ENCODE peak calls at places on chromosomes 7 and 10, in nine cellular contexts. K is activated naive CD4-positive, alpha-beta T cell; H is stimulated activated CD8-positive, alpha-beta memory T cell treated with anti-CD3 and anti-CD28 coated beads, Interleukin-4, amount 100 ng/mL, for 1 hour; V is dorsolateral prefrontal cortex; Q is HCT116; X is Peyer's patch; T is stimulated activated CD4-positive, alpha-beta T cell treated with anti-CD3 and anti-CD28 coated beads, Interleukin-4, amount 100 ng/mL, for 4 hours; D is GM18507; N is LHCN-M2. Y is an unnamed sample.

GRCh38 chr10:11611248-11612003 is at the start of gene USP6NL:
- DNase-seq in K (peak; percentile 55), H (peak; percentile 25), V (peak; percentile 77), Q (peak; percentile 41), X (peak; percentile 71), T (peak; percentile 71), D (no peak), N (peak; percentile 66), Y (peak; percentile 60)

GRCh38 chr10:44993922-44994751 is 6.6 kb upstream of the ZNF22 start:
- DNase-seq in K (no peak), H (no peak), V (no peak), Q (no peak), X (no peak), T (no peak), D (no peak), N (no peak), Y (no peak)

GRCh38 chr10:30365278-30365677 is 16.2 kb upstream of the MTPAP start:
- DNase-seq in K (no peak), H (no peak), V (no peak), Q (peak; percentile 40), X (no peak), T (no peak), D (no peak), N (no peak), Y (no peak)

GRCh38 chr10:130491011-130491697 is 355.0 kb downstream of the GLRX3 start:
- DNase-seq in K (no peak), H (no peak), V (no peak), Q (no peak), X (no peak), T (no peak), D (no peak), N (no peak), Y (no peak)

GRCh38 chr7:102450242-102450641 is 14.4 kb downstream of the ALKBH4 start:
- DNase-seq in K (peak; percentile 40), H (no peak), V (peak; percentile 49), Q (no peak), X (peak; percentile 64), T (peak; percentile 45), D (no peak), N (peak; percentile 13), Y (peak; percentile 24)

GRCh38 chr7:118151671-118152070 is 32.3 kb upstream of the LSM8 start:
- DNase-seq in K (no peak), H (no peak), V (no peak), Q (no peak), X (no peak), T (no peak), D (no peak), N (no peak), Y (no peak)

GRCh38 chr7:122802211-122802833 is 83.9 kb downstream of the CADPS2 start:
- DNase-seq in K (no peak), H (no peak), V (no peak), Q (no peak), X (no peak), T (no peak), D (no peak), N (no peak), Y (no peak)

GRCh38 chr7:112282476-112283188 is 76.1 kb downstream of the ZNF277 start:
- DNase-seq in K (no peak), H (no peak), V (no peak), Q (no peak), X (no peak), T (no peak), D (no peak), N (no peak), Y (no peak)

GRCh38 chr10:93751832-93752231 is 5.9 kb upstream of the LGI1 start:
- DNase-seq in K (no peak), H (no peak), V (peak; percentile 36), Q (peak; percentile 34), X (no peak), T (no peak), D (no peak), N (peak; percentile 24), Y (peak; percentile 9)

GRCh38 chr7:73932364-73932763 is 71.4 kb downstream of the TMEM270 start:
- DNase-seq in K (no peak), H (no peak), V (no peak), Q (no peak), X (no peak), T (no peak), D (no peak), N (no peak), Y (no peak)

GRCh38 chr7:69412331-69413146 is 185.7 kb upstream of the AUTS2 start:
- DNase-seq in K (no peak), H (no peak), V (peak; percentile 12), Q (no peak), X (no peak), T (no peak), D (no peak), N (no peak), Y (no peak)

GRCh38 chr7:74134117-74134539 is 40.0 kb upstream of the EIF4H start:
- DNase-seq in K (no peak), H (no peak), V (no peak), Q (no peak), X (no peak), T (no peak), D (no peak), N (no peak), Y (no peak)

GRCh38 chr10:22742678-22743077 is 28.3 kb upstream of the PIP4K2A start:
- DNase-seq in K (no peak), H (no peak), V (no peak), Q (no peak), X (no peak), T (no peak), D (no peak), N (no peak), Y (no peak)

GRCh38 chr7:39702133-39702532 is 78.8 kb downstream of the RALA start:
- DNase-seq in K (no peak), H (no peak), V (no peak), Q (no peak), X (no peak), T (no peak), D (no peak), N (no peak), Y (no peak)

GRCh38 chr7:81761821-81762220 is 8.0 kb downstream of the HGF start:
- DNase-seq in K (no peak), H (no peak), V (no peak), Q (no peak), X (no peak), T (no peak), D (no peak), N (no peak), Y (no peak)

GRCh38 chr7:27863866-27864265 is 123.9 kb downstream of the TAX1BP1 start:
- DNase-seq in K (no peak), H (no peak), V (no peak), Q (no peak), X (no peak), T (no peak), D (no peak), N (no peak), Y (no peak)

GRCh38 chr10:52578871-52579405 is 193.6 kb downstream of the MBL2 start:
- DNase-seq in K (no peak), H (no peak), V (no peak), Q (no peak), X (no peak), T (no peak), D (no peak), N (peak; percentile 35), Y (no peak)

GRCh38 chr10:12351447-12351846 is 2.1 kb downstream of the CAMK1D start:
- DNase-seq in K (no peak), H (no peak), V (no peak), Q (no peak), X (peak; percentile 33), T (no peak), D (no peak), N (no peak), Y (no peak)

GRCh38 chr10:121927361-121927840 is 430 bp downstream of the ATE1 start:
- DNase-seq in K (no peak), H (peak; percentile 1), V (peak; percentile 54), Q (peak; percentile 31), X (peak; percentile 38), T (peak; percentile 34), D (peak; percentile 18), N (peak; percentile 49), Y (no peak)

GRCh38 chr10:80163741-80164341 is 31.3 kb downstream of the PLAC9 start:
- DNase-seq in K (no peak), H (no peak), V (no peak), Q (no peak), X (no peak), T (no peak), D (no peak), N (peak; percentile 90), Y (no peak)

GRCh38 chr7:116582164-116582732 is 57.4 kb downstream of the CAV1 start:
- DNase-seq in K (no peak), H (no peak), V (no peak), Q (no peak), X (no peak), T (no peak), D (no peak), N (peak; percentile 96), Y (no peak)

GRCh38 chr7:16543456-16543855 is 16.8 kb downstream of the LRRC72 start:
- DNase-seq in K (no peak), H (no peak), V (no peak), Q (no peak), X (no peak), T (no peak), D (no peak), N (no peak), Y (no peak)

GRCh38 chr7:2159176-2159520 is 73.6 kb downstream of the MAD1L1 start:
- DNase-seq in K (no peak), H (no peak), V (no peak), Q (no peak), X (no peak), T (no peak), D (no peak), N (no peak), Y (no peak)

GRCh38 chr7:25846722-25847121 is 305.3 kb upstream of the NFE2L3 start:
- DNase-seq in K (no peak), H (no peak), V (no peak), Q (no peak), X (no peak), T (no peak), D (no peak), N (peak; percentile 92), Y (no peak)

GRCh38 chr7:3196629-3197028 is 104.4 kb upstream of the SDK1 start:
- DNase-seq in K (no peak), H (no peak), V (no peak), Q (no peak), X (no peak), T (no peak), D (no peak), N (no peak), Y (no peak)

GRCh38 chr10:119350529-119351001 is 143.2 kb downstream of the GRK5 start:
- DNase-seq in K (no peak), H (no peak), V (no peak), Q (no peak), X (no peak), T (no peak), D (no peak), N (no peak), Y (no peak)

GRCh38 chr10:113080621-113081229 is 130.7 kb downstream of the TCF7L2 start:
- DNase-seq in K (no peak), H (no peak), V (no peak), Q (no peak), X (no peak), T (no peak), D (no peak), N (no peak), Y (no peak)